ENCODE peak calls at places on chromosome 16, in four cellular contexts. One of them, this sample, is unnamed.

GRCh38 chr16:81636298-81636960 is 142.7 kb upstream of the PLCG2 start:
- DNase-seq in transverse colon: no peak
- DNase-seq in A549: no peak
- DNase-seq in breast epithelium: no peak
- DNase-seq in this sample: peak

GRCh38 chr16:12535535-12536411 is 267.9 kb downstream of the CPPED1 start:
- DNase-seq in transverse colon: no peak
- DNase-seq in A549: peak
- DNase-seq in breast epithelium: no peak
- DNase-seq in this sample: peak

GRCh38 chr16:79599837-79600635 is 501 bp downstream of the MAF start:
- DNase-seq in transverse colon: no peak
- DNase-seq in A549: peak
- DNase-seq in breast epithelium: peak
- DNase-seq in this sample: peak

GRCh38 chr16:75219838-75220237 is 1.1 kb downstream of the CTRB1 start:
- DNase-seq in transverse colon: no peak
- DNase-seq in A549: no peak
- DNase-seq in breast epithelium: no peak
- DNase-seq in this sample: no peak

GRCh38 chr16:86886651-86887050 is 308.3 kb downstream of the FOXL1 start:
- DNase-seq in transverse colon: no peak
- DNase-seq in A549: peak
- DNase-seq in breast epithelium: no peak
- DNase-seq in this sample: no peak

GRCh38 chr16:63684116-63684515 is 1437.7 kb downstream of the CDH11 start:
- DNase-seq in transverse colon: no peak
- DNase-seq in A549: no peak
- DNase-seq in breast epithelium: no peak
- DNase-seq in this sample: no peak

GRCh38 chr16:57893559-57894389 is 77.2 kb downstream of the CNGB1 start:
- DNase-seq in transverse colon: no peak
- DNase-seq in A549: peak
- DNase-seq in breast epithelium: no peak
- DNase-seq in this sample: no peak

GRCh38 chr16:28991687-28992086 is 6.8 kb downstream of the LAT start:
- DNase-seq in transverse colon: no peak
- DNase-seq in A549: no peak
- DNase-seq in breast epithelium: no peak
- DNase-seq in this sample: no peak

GRCh38 chr16:56120447-56121155 is 70.7 kb upstream of the GNAO1 start:
- DNase-seq in transverse colon: no peak
- DNase-seq in A549: no peak
- DNase-seq in breast epithelium: no peak
- DNase-seq in this sample: no peak

GRCh38 chr16:85430523-85431381 is 182.4 kb upstream of the GSE1 start:
- DNase-seq in transverse colon: peak
- DNase-seq in A549: no peak
- DNase-seq in breast epithelium: no peak
- DNase-seq in this sample: no peak

GRCh38 chr16:69114976-69115355 is 9.5 kb downstream of the HAS3 start:
- DNase-seq in transverse colon: no peak
- DNase-seq in A549: no peak
- DNase-seq in breast epithelium: no peak
- DNase-seq in this sample: no peak

GRCh38 chr16:78704421-78704820 is 605.0 kb downstream of the WWOX start:
- DNase-seq in transverse colon: no peak
- DNase-seq in A549: no peak
- DNase-seq in breast epithelium: no peak
- DNase-seq in this sample: no peak

GRCh38 chr16:58644765-58645487 is 15.3 kb upstream of the CNOT1 start:
- DNase-seq in transverse colon: no peak
- DNase-seq in A549: no peak
- DNase-seq in breast epithelium: no peak
- DNase-seq in this sample: no peak

GRCh38 chr16:15032547-15033308 is 23.1 kb downstream of the NTAN1 start:
- DNase-seq in transverse colon: peak
- DNase-seq in A549: no peak
- DNase-seq in breast epithelium: no peak
- DNase-seq in this sample: peak

GRCh38 chr16:22670551-22670970 is 143.4 kb upstream of the HS3ST2 start:
- DNase-seq in transverse colon: no peak
- DNase-seq in A549: peak
- DNase-seq in breast epithelium: no peak
- DNase-seq in this sample: peak

GRCh38 chr16:66085651-66086050 is 280.8 kb upstream of the CDH5 start:
- DNase-seq in transverse colon: no peak
- DNase-seq in A549: no peak
- DNase-seq in breast epithelium: no peak
- DNase-seq in this sample: no peak

GRCh38 chr16:87847785-87848675 is 21.3 kb downstream of the SLC7A5 start:
- DNase-seq in transverse colon: peak
- DNase-seq in A549: no peak
- DNase-seq in breast epithelium: no peak
- DNase-seq in this sample: no peak

GRCh38 chr16:11570796-11571195 is 15.9 kb downstream of the LITAF start:
- DNase-seq in transverse colon: no peak
- DNase-seq in A549: no peak
- DNase-seq in breast epithelium: no peak
- DNase-seq in this sample: no peak

GRCh38 chr16:25838724-25839186 is 147.0 kb downstream of the HS3ST4 start:
- DNase-seq in transverse colon: peak
- DNase-seq in A549: peak
- DNase-seq in breast epithelium: no peak
- DNase-seq in this sample: peak

GRCh38 chr16:67968440-67969285 is at the start of gene SLC12A4:
- DNase-seq in transverse colon: peak
- DNase-seq in A549: peak
- DNase-seq in breast epithelium: peak
- DNase-seq in this sample: peak

GRCh38 chr16:66248096-66248495 is 118.4 kb upstream of the CDH5 start:
- DNase-seq in transverse colon: peak
- DNase-seq in A549: no peak
- DNase-seq in breast epithelium: peak
- DNase-seq in this sample: no peak

GRCh38 chr16:53884748-53885147 is 180.8 kb downstream of the FTO start:
- DNase-seq in transverse colon: no peak
- DNase-seq in A549: no peak
- DNase-seq in breast epithelium: no peak
- DNase-seq in this sample: no peak

GRCh38 chr16:90048347-90048722 is 28.8 kb downstream of the PRDM7 start:
- DNase-seq in transverse colon: no peak
- DNase-seq in A549: no peak
- DNase-seq in breast epithelium: no peak
- DNase-seq in this sample: no peak

GRCh38 chr16:30893082-30893743 is 664 bp downstream of the BCL7C start:
- DNase-seq in transverse colon: no peak
- DNase-seq in A549: no peak
- DNase-seq in breast epithelium: no peak
- DNase-seq in this sample: no peak

GRCh38 chr16:89546781-89547180 is 13.7 kb upstream of the RPL13 start:
- DNase-seq in transverse colon: no peak
- DNase-seq in A549: no peak
- DNase-seq in breast epithelium: no peak
- DNase-seq in this sample: no peak

GRCh38 chr16:23524886-23525285 is 14.6 kb upstream of the GGA2 start:
- DNase-seq in transverse colon: no peak
- DNase-seq in A549: no peak
- DNase-seq in breast epithelium: no peak
- DNase-seq in this sample: no peak

GRCh38 chr16:89115216-89115949 is 21.7 kb downstream of the ACSF3 start:
- DNase-seq in transverse colon: peak
- DNase-seq in A549: no peak
- DNase-seq in breast epithelium: no peak
- DNase-seq in this sample: no peak

GRCh38 chr16:11585460-11586374 is 1.0 kb downstream of the LITAF start:
- DNase-seq in transverse colon: peak
- DNase-seq in A549: peak
- DNase-seq in breast epithelium: no peak
- DNase-seq in this sample: no peak

GRCh38 chr16:74768239-74768638 is 6.4 kb downstream of the FA2H start:
- DNase-seq in transverse colon: no peak
- DNase-seq in A549: no peak
- DNase-seq in breast epithelium: no peak
- DNase-seq in this sample: no peak

GRCh38 chr16:66668777-66669444 is 27.6 kb downstream of the CMTM4 start:
- DNase-seq in transverse colon: no peak
- DNase-seq in A549: no peak
- DNase-seq in breast epithelium: no peak
- DNase-seq in this sample: no peak

GRCh38 chr16:88886311-88886914 is 20.0 kb upstream of the PABPN1L start:
- DNase-seq in transverse colon: no peak
- DNase-seq in A549: no peak
- DNase-seq in breast epithelium: no peak
- DNase-seq in this sample: no peak

GRCh38 chr16:54145881-54146280 is 140.7 kb downstream of the IRX3 start:
- DNase-seq in transverse colon: no peak
- DNase-seq in A549: no peak
- DNase-seq in breast epithelium: no peak
- DNase-seq in this sample: no peak

GRCh38 chr16:85667261-85667660 is 21.5 kb downstream of the GINS2 start:
- DNase-seq in transverse colon: no peak
- DNase-seq in A549: no peak
- DNase-seq in breast epithelium: peak
- DNase-seq in this sample: no peak

GRCh38 chr16:86355538-86355937 is 154.8 kb upstream of the FOXF1 start:
- DNase-seq in transverse colon: no peak
- DNase-seq in A549: no peak
- DNase-seq in breast epithelium: no peak
- DNase-seq in this sample: no peak

GRCh38 chr16:25110392-25110947 is 1.1 kb upstream of the LCMT1 start:
- DNase-seq in transverse colon: peak
- DNase-seq in A549: peak
- DNase-seq in breast epithelium: no peak
- DNase-seq in this sample: peak

GRCh38 chr16:85234310-85235235 is 122.3 kb upstream of the CIBAR2 start:
- DNase-seq in transverse colon: peak
- DNase-seq in A549: peak
- DNase-seq in breast epithelium: no peak
- DNase-seq in this sample: no peak

GRCh38 chr16:87369796-87370719 is 13.5 kb downstream of the FBXO31 start:
- DNase-seq in transverse colon: no peak
- DNase-seq in A549: no peak
- DNase-seq in breast epithelium: no peak
- DNase-seq in this sample: no peak

GRCh38 chr16:53175118-53175517 is 120.3 kb downstream of the CHD9 start:
- DNase-seq in transverse colon: no peak
- DNase-seq in A549: no peak
- DNase-seq in breast epithelium: no peak
- DNase-seq in this sample: no peak

GRCh38 chr16:72561-73537 is at the start of gene RHBDF1:
- DNase-seq in transverse colon: peak
- DNase-seq in A549: peak
- DNase-seq in breast epithelium: no peak
- DNase-seq in this sample: peak

GRCh38 chr16:964696-965395 is 5.9 kb downstream of the LMF1 start:
- DNase-seq in transverse colon: peak
- DNase-seq in A549: no peak
- DNase-seq in breast epithelium: no peak
- DNase-seq in this sample: no peak

GRCh38 chr16:84016477-84016876 is 26.1 kb downstream of the SLC38A8 start:
- DNase-seq in transverse colon: no peak
- DNase-seq in A549: no peak
- DNase-seq in breast epithelium: no peak
- DNase-seq in this sample: no peak
- TF ChIP-seq POLR2A in transverse colon: no peak
- TF ChIP-seq POLR2A in A549: no peak
- TF ChIP-seq POLR2A in breast epithelium: no peak
- TF ChIP-seq POLR2A in this sample: no peak

DNA sequence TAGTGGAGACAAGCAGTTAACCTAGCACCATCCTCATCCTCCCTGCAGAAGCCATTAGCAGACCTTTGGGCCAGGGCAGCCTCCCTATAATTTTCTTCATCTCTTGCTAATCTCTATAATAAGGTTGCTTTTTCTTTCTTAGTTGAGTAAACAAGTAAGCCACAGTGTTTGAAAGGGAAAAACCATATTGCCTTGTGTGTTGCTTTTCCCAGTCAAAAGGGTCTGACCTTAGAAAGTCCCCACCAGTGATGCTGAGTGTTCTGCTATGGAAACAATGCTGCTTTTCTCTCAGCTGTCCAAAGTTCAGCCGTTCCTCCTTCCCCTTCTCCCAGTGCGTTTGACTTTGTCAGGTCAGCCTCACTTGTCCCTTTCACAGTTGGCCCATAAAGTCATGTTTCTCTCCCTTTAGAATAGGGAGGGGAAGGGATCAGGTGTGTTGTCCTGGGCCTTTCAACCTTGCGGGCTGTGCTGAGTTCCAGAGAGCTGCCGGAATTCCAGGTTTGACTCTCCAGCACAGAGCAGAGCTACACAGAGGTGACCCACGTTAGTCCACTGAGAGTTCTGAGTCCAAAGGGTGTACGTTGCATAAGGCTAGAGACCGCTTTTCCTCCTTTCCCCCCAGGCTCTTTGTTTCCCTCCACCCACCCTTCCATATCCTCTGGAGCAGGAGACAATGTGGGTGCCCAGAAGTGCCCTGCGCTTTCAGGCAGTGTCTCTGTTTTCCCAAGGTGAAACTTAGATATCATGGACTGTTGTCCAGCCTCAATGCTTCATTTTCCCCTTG is 15.9 kb upstream of the CLEC18C start:
- DNase-seq in transverse colon: no peak
- DNase-seq in A549: no peak
- DNase-seq in breast epithelium: no peak
- DNase-seq in this sample: no peak
- TF ChIP-seq POLR2A in transverse colon: no peak
- TF ChIP-seq POLR2A in A549: no peak
- TF ChIP-seq POLR2A in breast epithelium: no peak
- TF ChIP-seq POLR2A in this sample: no peak

GRCh38 chr16:72523087-72523486 is 351.1 kb upstream of the PMFBP1 start:
- DNase-seq in transverse colon: no peak
- DNase-seq in A549: no peak
- DNase-seq in breast epithelium: no peak
- DNase-seq in this sample: no peak

DNA sequence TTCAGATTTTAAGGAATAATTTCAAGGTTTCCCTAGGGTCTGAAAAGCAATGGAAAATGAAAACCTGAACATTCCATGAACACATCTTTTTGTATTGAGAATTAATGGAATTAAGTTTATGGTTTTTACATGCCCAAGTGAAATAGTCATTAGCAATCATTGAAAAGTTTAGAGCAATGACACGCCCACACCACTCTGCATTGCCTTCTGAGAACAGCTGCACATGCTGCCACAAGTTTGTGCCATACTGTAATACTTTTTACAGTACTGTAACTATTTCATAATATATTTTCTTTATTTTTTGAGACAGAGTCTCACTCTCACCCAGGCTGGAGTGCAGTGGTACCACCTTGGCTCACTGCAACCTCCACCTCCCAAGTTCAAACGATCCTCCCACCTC is 345.2 kb upstream of the PMFBP1 start:
- DNase-seq in transverse colon: no peak
- DNase-seq in A549: no peak
- DNase-seq in breast epithelium: no peak
- DNase-seq in this sample: no peak
- TF ChIP-seq POLR2A in transverse colon: no peak
- TF ChIP-seq POLR2A in A549: no peak
- TF ChIP-seq POLR2A in breast epithelium: no peak
- TF ChIP-seq POLR2A in this sample: no peak

GRCh38 chr16:3150346-3151218 is 15.8 kb downstream of the ZNF213 start:
- DNase-seq in transverse colon: peak
- DNase-seq in A549: peak
- DNase-seq in breast epithelium: peak
- DNase-seq in this sample: peak
- TF ChIP-seq POLR2A in transverse colon: no peak
- TF ChIP-seq POLR2A in A549: no peak
- TF ChIP-seq POLR2A in breast epithelium: no peak
- TF ChIP-seq POLR2A in this sample: peak